ENCODE peak calls at places on chromosomes 5 and 9, in five cellular contexts. R is naive thymus-derived CD8-positive, alpha-beta T cell; I is caudate nucleus; V is NCI-H526 treated with DMSO at 0.1 percent for 48 hours; M is activated T-cell treated with anti-CD3 and anti-CD28 coated beads for 1 hour. J is an unnamed sample.

GRCh38 chr9:81690251-81690851 is 1.0 kb upstream of the TLE1 start:
- DNase-seq in M (no peak), R (no peak), V (peak), I (no peak), J (no peak)

GRCh38 chr9:35277649-35278359 is 116.0 kb downstream of the UNC13B start:
- DNase-seq in R (no peak), V (no peak), I (no peak), M (no peak), J (no peak)

GRCh38 chr9:95793924-95794828 is 81.3 kb upstream of the ERCC6L2 start:
- DNase-seq in I (no peak), V (no peak), M (no peak), R (no peak), J (peak)

GRCh38 chr5:135249658-135250057 is 149.4 kb downstream of the MACROH2A1 start:
- DNase-seq in R (no peak), I (no peak), V (no peak), M (no peak), J (no peak)

GRCh38 chr9:126773004-126773607 is 31.7 kb upstream of the ZBTB43 start:
- DNase-seq in M (no peak), I (no peak), R (no peak), V (no peak), J (no peak)

GRCh38 chr9:127778280-127779135 is at the start of gene SH2D3C:
- DNase-seq in R (peak), V (no peak), M (peak), I (no peak), J (no peak)

GRCh38 chr5:130096488-130096887 is 192.2 kb downstream of the CHSY3 start:
- DNase-seq in V (no peak), M (no peak), R (no peak), I (no peak), J (no peak)

GRCh38 chr5:80554646-80555045 is 15.4 kb downstream of the ANKRD34B start:
- DNase-seq in V (no peak), I (no peak), M (no peak), R (no peak), J (no peak)

GRCh38 chr9:95755421-95755730 is 120.1 kb upstream of the ERCC6L2 start:
- DNase-seq in R (no peak), I (no peak), M (no peak), V (no peak), J (no peak)

GRCh38 chr5:147179555-147180147 is 55.2 kb upstream of the STK32A start:
- DNase-seq in M (no peak), I (no peak), R (no peak), V (no peak), J (no peak)

GRCh38 chr5:93604119-93604963 is 21.3 kb downstream of the NR2F1 start:
- DNase-seq in I (no peak), R (no peak), M (no peak), V (no peak), J (no peak)

GRCh38 chr5:113147088-113147487 is 170.5 kb downstream of the DCP2 start:
- DNase-seq in R (no peak), V (no peak), M (no peak), I (no peak), J (peak)

GRCh38 chr5:141662028-141662427 is 10.8 kb upstream of the FCHSD1 start:
- DNase-seq in I (no peak), R (no peak), V (no peak), M (no peak), J (no peak)

GRCh38 chr5:139186752-139187326 is 11.3 kb downstream of the SIL1 start:
- DNase-seq in I (no peak), R (no peak), M (no peak), V (no peak), J (no peak)

GRCh38 chr5:140339636-140340035 is 6.8 kb downstream of the HBEGF start:
- DNase-seq in I (no peak), V (no peak), M (no peak), R (no peak), J (no peak)

GRCh38 chr9:111731916-111732315 is 62.8 kb downstream of the SHOC1 start:
- DNase-seq in M (no peak), R (no peak), V (no peak), I (no peak), J (no peak)

GRCh38 chr5:135493406-135494180 is 41.4 kb upstream of the TIFAB start:
- DNase-seq in V (no peak), R (no peak), I (no peak), M (no peak), J (peak)

GRCh38 chr5:111364992-111365391 is 140.8 kb downstream of the CAMK4 start:
- DNase-seq in I (no peak), V (no peak), R (no peak), M (no peak), J (no peak)

GRCh38 chr5:32014345-32014744 is 159.8 kb downstream of the GOLPH3 start:
- DNase-seq in M (no peak), V (no peak), I (no peak), R (no peak), J (no peak)

GRCh38 chr9:27292646-27293045 is 4.3 kb downstream of the EQTN start:
- DNase-seq in R (no peak), I (no peak), M (no peak), V (no peak), J (no peak)

GRCh38 chr9:128372188-128372641 is 1.0 kb downstream of the URM1 start:
- DNase-seq in V (no peak), R (no peak), I (peak), M (no peak), J (no peak)

GRCh38 chr5:176559683-176560082 is 10.5 kb downstream of the CDHR2 start:
- DNase-seq in R (no peak), V (peak), I (no peak), M (no peak), J (no peak)

GRCh38 chr5:115033861-115034260 is 135.8 kb downstream of the TRIM36 start:
- DNase-seq in R (no peak), I (no peak), V (no peak), M (no peak), J (no peak)